ENCODE peak calls at places on chromosomes 1 and 21, in five cellular contexts. One of them, this sample, is unnamed.

GRCh38 chr1:160219062-160219929 is 14.1 kb downstream of the PEA15 start:
- DNase-seq in SK-N-SH: peak
- DNase-seq in A549: peak
- DNase-seq in H1: no peak
- DNase-seq in ovary: peak
- DNase-seq in this sample: peak

GRCh38 chr1:8873506-8874229 is 4.8 kb downstream of the ENO1 start:
- DNase-seq in SK-N-SH: no peak
- DNase-seq in A549: peak
- DNase-seq in H1: peak
- DNase-seq in ovary: peak
- DNase-seq in this sample: peak

GRCh38 chr1:212557739-212558664 is 50.6 kb upstream of the ATF3 start:
- DNase-seq in SK-N-SH: peak
- DNase-seq in A549: no peak
- DNase-seq in H1: peak
- DNase-seq in ovary: no peak
- DNase-seq in this sample: peak

GRCh38 chr1:201364808-201365105 is 12.7 kb downstream of the TNNT2 start:
- DNase-seq in SK-N-SH: no peak
- DNase-seq in A549: no peak
- DNase-seq in H1: no peak
- DNase-seq in ovary: no peak
- DNase-seq in this sample: no peak

GRCh38 chr1:17232759-17233661 is 15.9 kb upstream of the PADI3 start:
- DNase-seq in SK-N-SH: no peak
- DNase-seq in A549: peak
- DNase-seq in H1: no peak
- DNase-seq in ovary: no peak
- DNase-seq in this sample: no peak

GRCh38 chr1:53704304-53704703 is 34.7 kb downstream of the GLIS1 start:
- DNase-seq in SK-N-SH: no peak
- DNase-seq in A549: no peak
- DNase-seq in H1: no peak
- DNase-seq in ovary: no peak
- DNase-seq in this sample: no peak

GRCh38 chr1:211828584-211829342 is 1.8 kb downstream of the LPGAT1 start:
- DNase-seq in SK-N-SH: no peak
- DNase-seq in A549: no peak
- DNase-seq in H1: peak
- DNase-seq in ovary: no peak
- DNase-seq in this sample: no peak

GRCh38 chr21:16409341-16409740 is 679.6 kb downstream of the USP25 start:
- DNase-seq in SK-N-SH: no peak
- DNase-seq in A549: no peak
- DNase-seq in H1: no peak
- DNase-seq in ovary: no peak
- DNase-seq in this sample: no peak

GRCh38 chr21:38798481-38798882 is 7.2 kb upstream of the ETS2 start:
- DNase-seq in SK-N-SH: peak
- DNase-seq in A549: peak
- DNase-seq in H1: no peak
- DNase-seq in ovary: peak
- DNase-seq in this sample: no peak

GRCh38 chr1:228333739-228334115 is 72.9 kb downstream of the TRIM11 start:
- DNase-seq in SK-N-SH: no peak
- DNase-seq in A549: no peak
- DNase-seq in H1: no peak
- DNase-seq in ovary: peak
- DNase-seq in this sample: peak

DNA sequence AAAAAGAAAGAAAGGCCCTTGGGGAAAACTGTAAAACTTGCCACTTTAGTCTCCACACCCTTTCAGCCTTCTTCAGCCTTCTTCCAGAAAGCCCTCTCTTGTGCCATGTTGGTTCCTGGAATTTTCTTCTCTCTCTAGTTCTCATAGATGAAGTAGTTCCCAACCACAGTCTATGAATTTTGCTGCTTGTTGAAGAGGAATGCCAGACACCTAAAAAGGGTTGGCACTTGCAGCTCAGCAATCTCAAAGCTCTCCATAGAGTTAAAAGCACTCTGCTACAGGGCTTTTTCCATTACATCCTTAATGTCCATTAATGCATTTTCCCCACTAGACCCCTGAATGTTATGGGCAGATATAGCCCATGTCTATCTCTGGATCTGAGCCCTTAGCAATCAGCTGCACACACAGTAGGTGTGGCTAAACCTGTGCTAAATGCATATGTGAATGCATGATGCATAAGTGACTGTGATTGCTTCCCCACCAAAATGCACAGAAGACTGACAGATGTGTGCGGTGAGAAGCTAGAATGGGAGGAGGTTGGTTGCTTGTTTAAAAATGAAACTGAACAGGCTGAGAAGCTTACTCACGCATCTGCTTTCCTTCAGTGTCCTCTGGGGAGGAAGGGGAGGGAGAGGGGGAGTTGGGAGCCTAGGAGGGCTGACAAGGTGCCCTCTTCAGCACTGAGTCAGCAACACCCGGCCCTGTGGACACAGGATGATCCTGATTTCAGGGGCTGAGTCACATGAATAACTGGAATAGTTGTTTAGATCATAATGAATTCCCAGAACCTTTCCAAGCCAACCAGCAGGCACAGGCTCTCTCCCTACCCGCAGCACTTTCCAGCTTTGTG is 146.1 kb upstream of the FGGY start:
- DNase-seq in SK-N-SH: peak
- DNase-seq in A549: peak
- DNase-seq in H1: no peak
- DNase-seq in ovary: peak
- DNase-seq in this sample: peak
- TF ChIP-seq EP300 in SK-N-SH: peak
- TF ChIP-seq EP300 in A549: peak
- TF ChIP-seq EP300 in H1: no peak
- TF ChIP-seq EP300 in ovary: peak
- TF ChIP-seq EP300 in this sample: peak

GRCh38 chr1:42951588-42951987 is 7.1 kb downstream of the SLC2A1 start:
- DNase-seq in SK-N-SH: no peak
- DNase-seq in A549: no peak
- DNase-seq in H1: no peak
- DNase-seq in ovary: no peak
- DNase-seq in this sample: no peak

GRCh38 chr1:42949312-42950145 is 9.1 kb downstream of the SLC2A1 start:
- DNase-seq in SK-N-SH: peak
- DNase-seq in A549: no peak
- DNase-seq in H1: no peak
- DNase-seq in ovary: no peak
- DNase-seq in this sample: no peak

GRCh38 chr1:42953182-42954180 is 5.2 kb downstream of the SLC2A1 start:
- DNase-seq in SK-N-SH: peak
- DNase-seq in A549: peak
- DNase-seq in H1: no peak
- DNase-seq in ovary: no peak
- DNase-seq in this sample: no peak

GRCh38 chr1:42950146-42950480 is 8.6 kb downstream of the SLC2A1 start:
- DNase-seq in SK-N-SH: no peak
- DNase-seq in A549: no peak
- DNase-seq in H1: no peak
- DNase-seq in ovary: no peak
- DNase-seq in this sample: no peak

GRCh38 chr1:42952353-42953001 is 6.2 kb downstream of the SLC2A1 start:
- DNase-seq in SK-N-SH: no peak
- DNase-seq in A549: peak
- DNase-seq in H1: no peak
- DNase-seq in ovary: no peak
- DNase-seq in this sample: no peak
- TF ChIP-seq EP300 in SK-N-SH: no peak
- TF ChIP-seq EP300 in A549: no peak
- TF ChIP-seq EP300 in H1: no peak
- TF ChIP-seq EP300 in ovary: no peak
- TF ChIP-seq EP300 in this sample: no peak

GRCh38 chr1:195594773-195595172 is 1013.5 kb downstream of the KCNT2 start:
- DNase-seq in SK-N-SH: no peak
- DNase-seq in A549: no peak
- DNase-seq in H1: no peak
- DNase-seq in ovary: no peak
- DNase-seq in this sample: no peak
- TF ChIP-seq EP300 in SK-N-SH: no peak
- TF ChIP-seq EP300 in A549: no peak
- TF ChIP-seq EP300 in H1: no peak
- TF ChIP-seq EP300 in ovary: no peak
- TF ChIP-seq EP300 in this sample: no peak

GRCh38 chr1:4605158-4605557 is 49.3 kb upstream of the AJAP1 start:
- DNase-seq in SK-N-SH: no peak
- DNase-seq in A549: no peak
- DNase-seq in H1: no peak
- DNase-seq in ovary: no peak
- DNase-seq in this sample: peak
- TF ChIP-seq EP300 in SK-N-SH: no peak
- TF ChIP-seq EP300 in A549: no peak
- TF ChIP-seq EP300 in H1: no peak
- TF ChIP-seq EP300 in ovary: no peak
- TF ChIP-seq EP300 in this sample: no peak

GRCh38 chr1:55215194-55216021 is at the start of gene USP24:
- DNase-seq in SK-N-SH: peak
- DNase-seq in A549: peak
- DNase-seq in H1: peak
- DNase-seq in ovary: peak
- DNase-seq in this sample: peak
- TF ChIP-seq EP300 in SK-N-SH: no peak
- TF ChIP-seq EP300 in A549: no peak
- TF ChIP-seq EP300 in H1: no peak
- TF ChIP-seq EP300 in ovary: no peak
- TF ChIP-seq EP300 in this sample: no peak

GRCh38 chr1:117301906-117302305 is 65.3 kb upstream of the MAN1A2 start:
- DNase-seq in SK-N-SH: no peak
- DNase-seq in A549: no peak
- DNase-seq in H1: no peak
- DNase-seq in ovary: no peak
- DNase-seq in this sample: no peak
- TF ChIP-seq EP300 in SK-N-SH: no peak
- TF ChIP-seq EP300 in A549: no peak
- TF ChIP-seq EP300 in H1: no peak
- TF ChIP-seq EP300 in ovary: no peak
- TF ChIP-seq EP300 in this sample: no peak

GRCh38 chr1:20530261-20530660 is 22.1 kb upstream of the FAM43B start:
- DNase-seq in SK-N-SH: no peak
- DNase-seq in A549: no peak
- DNase-seq in H1: no peak
- DNase-seq in ovary: no peak
- DNase-seq in this sample: no peak
- TF ChIP-seq EP300 in SK-N-SH: no peak
- TF ChIP-seq EP300 in A549: no peak
- TF ChIP-seq EP300 in H1: no peak
- TF ChIP-seq EP300 in ovary: no peak
- TF ChIP-seq EP300 in this sample: no peak

DNA sequence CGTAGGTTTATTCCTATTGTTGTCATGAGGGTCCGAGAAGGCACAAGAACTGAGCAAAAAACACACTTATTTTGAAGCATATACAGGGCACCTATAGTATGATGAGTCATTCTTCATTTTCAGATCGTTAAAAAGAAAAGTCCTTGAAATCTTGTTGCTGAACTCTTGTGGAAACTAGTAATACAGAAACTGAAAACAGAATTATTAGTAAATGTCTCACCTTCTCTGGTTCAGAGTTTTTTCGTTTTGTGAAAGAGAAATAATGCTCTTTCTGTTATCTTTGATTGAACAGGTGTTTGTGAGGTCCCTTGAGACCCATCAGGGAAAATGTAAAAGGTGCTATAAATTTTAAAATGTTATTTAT is 102.0 kb upstream of the COA6 start:
- DNase-seq in SK-N-SH: no peak
- DNase-seq in A549: no peak
- DNase-seq in H1: no peak
- DNase-seq in ovary: no peak
- DNase-seq in this sample: no peak
- TF ChIP-seq EP300 in SK-N-SH: no peak
- TF ChIP-seq EP300 in A549: no peak
- TF ChIP-seq EP300 in H1: no peak
- TF ChIP-seq EP300 in ovary: no peak
- TF ChIP-seq EP300 in this sample: no peak

GRCh38 chr1:182185822-182186756 is 124.6 kb upstream of the ZNF648 start:
- DNase-seq in SK-N-SH: no peak
- DNase-seq in A549: peak
- DNase-seq in H1: no peak
- DNase-seq in ovary: no peak
- DNase-seq in this sample: no peak
- TF ChIP-seq EP300 in SK-N-SH: no peak
- TF ChIP-seq EP300 in A549: no peak
- TF ChIP-seq EP300 in H1: no peak
- TF ChIP-seq EP300 in ovary: no peak
- TF ChIP-seq EP300 in this sample: no peak

GRCh38 chr21:45473496-45474322 is 68.5 kb downstream of the SLC19A1 start:
- DNase-seq in SK-N-SH: no peak
- DNase-seq in A549: no peak
- DNase-seq in H1: no peak
- DNase-seq in ovary: no peak
- DNase-seq in this sample: no peak

GRCh38 chr21:45474323-45474950 is 67.8 kb downstream of the SLC19A1 start:
- DNase-seq in SK-N-SH: no peak
- DNase-seq in A549: no peak
- DNase-seq in H1: no peak
- DNase-seq in ovary: no peak
- DNase-seq in this sample: no peak

GRCh38 chr21:45475004-45475685 is 67.1 kb downstream of the SLC19A1 start:
- DNase-seq in SK-N-SH: no peak
- DNase-seq in A549: no peak
- DNase-seq in H1: no peak
- DNase-seq in ovary: no peak
- DNase-seq in this sample: no peak

GRCh38 chr21:45471229-45472052 is 66.5 kb downstream of the COL18A1 start:
- DNase-seq in SK-N-SH: no peak
- DNase-seq in A549: peak
- DNase-seq in H1: no peak
- DNase-seq in ovary: no peak
- DNase-seq in this sample: peak

DNA sequence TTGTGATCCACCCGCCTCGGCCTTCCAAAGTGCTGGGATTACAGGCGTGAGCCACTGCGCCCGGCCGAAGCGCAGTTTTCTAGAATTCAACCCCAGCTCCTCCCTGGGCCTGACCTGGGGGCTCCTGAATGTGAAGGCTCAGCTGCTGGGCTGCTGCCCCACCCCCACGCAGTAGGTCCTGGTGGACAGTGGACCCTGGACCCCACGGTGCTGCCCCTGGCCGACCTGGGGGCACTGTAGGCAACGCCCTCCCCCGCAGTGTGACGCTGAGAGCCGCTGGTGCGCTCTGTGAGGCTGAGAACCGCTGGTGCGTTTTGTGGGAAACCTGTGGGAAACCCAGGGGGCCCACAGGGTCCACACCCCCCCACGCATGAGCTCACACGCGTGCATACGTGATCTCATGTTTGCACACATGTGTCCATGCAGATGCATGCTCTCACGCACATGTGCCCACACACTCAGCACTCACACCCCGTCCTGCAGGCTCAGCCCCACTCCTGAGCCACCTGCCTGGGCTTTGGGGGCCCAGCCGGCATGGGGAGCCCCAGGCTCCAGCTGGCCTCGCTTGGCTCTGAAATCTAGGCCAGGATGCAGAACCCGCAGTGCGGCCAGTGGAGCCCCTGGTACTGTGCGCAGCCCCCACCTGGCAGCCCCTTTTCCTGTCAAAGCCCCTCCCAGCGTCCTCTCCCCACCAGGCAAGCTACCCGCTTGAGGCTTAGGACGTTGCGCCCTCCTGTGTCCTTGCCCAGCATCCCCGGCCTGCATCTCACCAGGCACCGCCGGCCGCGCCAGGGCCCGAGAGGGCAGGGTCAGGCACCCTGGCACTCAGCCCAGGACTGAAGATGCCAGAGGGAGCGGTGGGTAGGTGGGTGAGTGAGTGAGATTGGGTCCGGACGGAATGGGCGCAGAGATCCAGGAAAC is 67.7 kb downstream of the COL18A1 start:
- DNase-seq in SK-N-SH: no peak
- DNase-seq in A549: no peak
- DNase-seq in H1: no peak
- DNase-seq in ovary: no peak
- DNase-seq in this sample: no peak
- TF ChIP-seq EP300 in SK-N-SH: no peak
- TF ChIP-seq EP300 in A549: no peak
- TF ChIP-seq EP300 in H1: no peak
- TF ChIP-seq EP300 in ovary: no peak
- TF ChIP-seq EP300 in this sample: no peak

This sample was measured in sigmoid colon.